ENCODE peak calls at places on chromosomes 3 and 15, in eight cellular contexts. I is T follicular helper cell, S is suprapubic skin, Y is HFFc6, P is NCI-H446, D is NT2/D1, G is NCI-H2029, J is HEK293T. M is an unnamed sample.

GRCh38 chr3:68878322-68878721 is 54.0 kb downstream of the TAFA4 start:
- DNase-seq in I (no peak), S (no peak), Y (peak), P (peak), D (no peak), G (no peak), J (peak), M (no peak)

GRCh38 chr3:72520690-72521308 is 327.4 kb downstream of the SHQ1 start:
- DNase-seq in I (no peak), S (no peak), Y (peak), P (no peak), D (no peak), G (no peak), J (no peak), M (no peak)

GRCh38 chr3:178856804-178857203 is 214.8 kb downstream of the ZMAT3 start:
- DNase-seq in I (no peak), S (no peak), Y (no peak), P (peak), D (no peak), G (peak), J (no peak), M (no peak)

GRCh38 chr3:40287248-40287647 is 22.3 kb upstream of the EIF1B start:
- DNase-seq in I (no peak), S (no peak), Y (no peak), P (no peak), D (no peak), G (no peak), J (no peak), M (no peak)

GRCh38 chr3:50632450-50632849 is 15.5 kb downstream of the MAPKAPK3 start:
- DNase-seq in I (no peak), S (no peak), Y (peak), P (no peak), D (no peak), G (no peak), J (peak), M (no peak)

GRCh38 chr3:71389911-71390573 is 193.5 kb downstream of the FOXP1 start:
- DNase-seq in I (no peak), S (no peak), Y (no peak), P (no peak), D (peak), G (peak), J (no peak), M (peak)

GRCh38 chr3:50003766-50004278 is 63.9 kb downstream of the RBM6 start:
- DNase-seq in I (no peak), S (no peak), Y (no peak), P (no peak), D (no peak), G (no peak), J (no peak), M (no peak)

GRCh38 chr15:57031605-57032004 is 113.2 kb downstream of the TCF12 start:
- DNase-seq in I (no peak), S (no peak), Y (no peak), P (no peak), D (peak), G (no peak), J (peak), M (no peak)

GRCh38 chr3:101200461-101200860 is 119.9 kb downstream of the IMPG2 start:
- DNase-seq in I (no peak), S (no peak), Y (no peak), P (no peak), D (no peak), G (no peak), J (no peak), M (no peak)

M was measured in lung.